ENCODE peak calls at places on chromosomes 2 and 18, in five cellular contexts. One of them, this sample, is unnamed.

GRCh38 chr18:37476182-37476581 is 89.4 kb downstream of the CELF4 start:
- DNase-seq in GM12891: peak; percentile 39
- DNase-seq in HepG2: peak; percentile 15
- DNase-seq in tibial nerve: no peak
- DNase-seq in transverse colon: peak; percentile 18
- DNase-seq in this sample: no peak

GRCh38 chr2:72083751-72084583 is 63.7 kb downstream of the CYP26B1 start:
- DNase-seq in GM12891: no peak
- DNase-seq in HepG2: no peak
- DNase-seq in tibial nerve: no peak
- DNase-seq in transverse colon: no peak
- DNase-seq in this sample: no peak

GRCh38 chr2:101655941-101656422 is 41.5 kb upstream of the MAP4K4 start:
- DNase-seq in GM12891: no peak
- DNase-seq in HepG2: peak; percentile 75
- DNase-seq in tibial nerve: no peak
- DNase-seq in transverse colon: no peak
- DNase-seq in this sample: no peak

GRCh38 chr2:71884303-71885042 is 263.2 kb downstream of the CYP26B1 start:
- DNase-seq in GM12891: no peak
- DNase-seq in HepG2: no peak
- DNase-seq in tibial nerve: peak; percentile 55
- DNase-seq in transverse colon: no peak
- DNase-seq in this sample: peak; percentile 47

GRCh38 chr2:64327510-64328414 is 126.2 kb upstream of the LGALSL start:
- DNase-seq in GM12891: no peak
- DNase-seq in HepG2: no peak
- DNase-seq in tibial nerve: peak; percentile 38
- DNase-seq in transverse colon: peak; percentile 33
- DNase-seq in this sample: no peak

GRCh38 chr2:40451926-40452605 is at the start of gene SLC8A1:
- DNase-seq in GM12891: peak; percentile 19
- DNase-seq in HepG2: no peak
- DNase-seq in tibial nerve: no peak
- DNase-seq in transverse colon: no peak
- DNase-seq in this sample: no peak

GRCh38 chr2:115880558-115880957 is 1438.1 kb downstream of the DPP10 start:
- DNase-seq in GM12891: no peak
- DNase-seq in HepG2: no peak
- DNase-seq in tibial nerve: no peak
- DNase-seq in transverse colon: no peak
- DNase-seq in this sample: no peak

GRCh38 chr2:38466849-38467767 is 90.0 kb upstream of the ATL2 start:
- DNase-seq in GM12891: no peak
- DNase-seq in HepG2: no peak
- DNase-seq in tibial nerve: peak; percentile 43
- DNase-seq in transverse colon: no peak
- DNase-seq in this sample: no peak

GRCh38 chr2:187581125-187581896 is 27.1 kb upstream of the TFPI start:
- DNase-seq in GM12891: no peak
- DNase-seq in HepG2: peak; percentile 59
- DNase-seq in tibial nerve: peak; percentile 51
- DNase-seq in transverse colon: no peak
- DNase-seq in this sample: no peak

GRCh38 chr2:46977899-46978298 is 62.3 kb upstream of the MCFD2 start:
- DNase-seq in GM12891: no peak
- DNase-seq in HepG2: no peak
- DNase-seq in tibial nerve: no peak
- DNase-seq in transverse colon: peak; percentile 37
- DNase-seq in this sample: no peak

GRCh38 chr2:128372621-128373341 is 54.1 kb upstream of the HS6ST1 start:
- DNase-seq in GM12891: no peak
- DNase-seq in HepG2: no peak
- DNase-seq in tibial nerve: no peak
- DNase-seq in transverse colon: no peak
- DNase-seq in this sample: no peak

GRCh38 chr2:62597323-62597722 is 91.3 kb upstream of the TMEM17 start:
- DNase-seq in GM12891: no peak
- DNase-seq in HepG2: no peak
- DNase-seq in tibial nerve: peak; percentile 25
- DNase-seq in transverse colon: no peak
- DNase-seq in this sample: no peak

GRCh38 chr2:79569048-79569447 is 56.2 kb downstream of the CTNNA2 start:
- DNase-seq in GM12891: no peak
- DNase-seq in HepG2: no peak
- DNase-seq in tibial nerve: no peak
- DNase-seq in transverse colon: no peak
- DNase-seq in this sample: no peak

GRCh38 chr2:136117909-136118818 is at the start of gene CXCR4:
- DNase-seq in GM12891: peak; percentile 69
- DNase-seq in HepG2: no peak
- DNase-seq in tibial nerve: peak; percentile 65
- DNase-seq in transverse colon: peak; percentile 83
- DNase-seq in this sample: peak; percentile 34

GRCh38 chr18:61820842-61821241 is 72.0 kb downstream of the RNF152 start:
- DNase-seq in GM12891: no peak
- DNase-seq in HepG2: no peak
- DNase-seq in tibial nerve: no peak
- DNase-seq in transverse colon: no peak
- DNase-seq in this sample: no peak

GRCh38 chr2:36695746-36696415 is 626 bp upstream of the VIT start:
- DNase-seq in GM12891: no peak
- DNase-seq in HepG2: no peak
- DNase-seq in tibial nerve: no peak
- DNase-seq in transverse colon: no peak
- DNase-seq in this sample: no peak

GRCh38 chr2:607709-608108 is 69.5 kb downstream of the TMEM18 start:
- DNase-seq in GM12891: no peak
- DNase-seq in HepG2: no peak
- DNase-seq in tibial nerve: no peak
- DNase-seq in transverse colon: no peak
- DNase-seq in this sample: no peak

GRCh38 chr2:40406485-40407289 is 45.2 kb downstream of the SLC8A1 start:
- DNase-seq in GM12891: no peak
- DNase-seq in HepG2: no peak
- DNase-seq in tibial nerve: no peak
- DNase-seq in transverse colon: no peak
- DNase-seq in this sample: no peak

GRCh38 chr2:75654012-75654411 is 7.4 kb downstream of the MRPL19 start:
- DNase-seq in GM12891: no peak
- DNase-seq in HepG2: no peak
- DNase-seq in tibial nerve: no peak
- DNase-seq in transverse colon: no peak
- DNase-seq in this sample: no peak

GRCh38 chr18:59814872-59815271 is 84.9 kb upstream of the PMAIP1 start:
- DNase-seq in GM12891: no peak
- DNase-seq in HepG2: no peak
- DNase-seq in tibial nerve: no peak
- DNase-seq in transverse colon: no peak
- DNase-seq in this sample: no peak

GRCh38 chr2:134582547-134582899 is 136.3 kb downstream of the TMEM163 start:
- DNase-seq in GM12891: no peak
- DNase-seq in HepG2: no peak
- DNase-seq in tibial nerve: no peak
- DNase-seq in transverse colon: no peak
- DNase-seq in this sample: no peak

GRCh38 chr18:43596106-43596712 is 318.9 kb upstream of the SYT4 start:
- DNase-seq in GM12891: peak; percentile 12
- DNase-seq in HepG2: peak; percentile 13
- DNase-seq in tibial nerve: no peak
- DNase-seq in transverse colon: no peak
- DNase-seq in this sample: no peak

GRCh38 chr2:215657844-215658243 is 222.0 kb upstream of the FN1 start:
- DNase-seq in GM12891: no peak
- DNase-seq in HepG2: no peak
- DNase-seq in tibial nerve: peak; percentile 25
- DNase-seq in transverse colon: no peak
- DNase-seq in this sample: no peak

GRCh38 chr2:27977623-27978312 is 87.2 kb downstream of the BABAM2 start:
- DNase-seq in GM12891: no peak
- DNase-seq in HepG2: peak; percentile 60
- DNase-seq in tibial nerve: no peak
- DNase-seq in transverse colon: no peak
- DNase-seq in this sample: no peak

GRCh38 chr2:17303054-17303453 is 215.2 kb downstream of the RAD51AP2 start:
- DNase-seq in GM12891: no peak
- DNase-seq in HepG2: no peak
- DNase-seq in tibial nerve: no peak
- DNase-seq in transverse colon: no peak
- DNase-seq in this sample: no peak

GRCh38 chr18:45110577-45111506 is 430.2 kb downstream of the SETBP1 start:
- DNase-seq in GM12891: no peak
- DNase-seq in HepG2: no peak
- DNase-seq in tibial nerve: peak; percentile 35
- DNase-seq in transverse colon: no peak
- DNase-seq in this sample: peak; percentile 38

GRCh38 chr2:228037915-228038314 is 143.6 kb downstream of the SPHKAP start:
- DNase-seq in GM12891: no peak
- DNase-seq in HepG2: no peak
- DNase-seq in tibial nerve: no peak
- DNase-seq in transverse colon: no peak
- DNase-seq in this sample: no peak

GRCh38 chr2:181697571-181697970 is 17.3 kb upstream of the NEUROD1 start:
- DNase-seq in GM12891: no peak
- DNase-seq in HepG2: no peak
- DNase-seq in tibial nerve: no peak
- DNase-seq in transverse colon: no peak
- DNase-seq in this sample: no peak

GRCh38 chr2:223601932-223602676 is at the start of gene SCG2:
- DNase-seq in GM12891: peak; percentile 13
- DNase-seq in HepG2: peak; percentile 42
- DNase-seq in tibial nerve: peak; percentile 51
- DNase-seq in transverse colon: peak; percentile 41
- DNase-seq in this sample: peak; percentile 90

GRCh38 chr2:186881644-186882043 is 32.7 kb upstream of the ZSWIM2 start:
- DNase-seq in GM12891: no peak
- DNase-seq in HepG2: no peak
- DNase-seq in tibial nerve: no peak
- DNase-seq in transverse colon: no peak
- DNase-seq in this sample: no peak

DNA sequence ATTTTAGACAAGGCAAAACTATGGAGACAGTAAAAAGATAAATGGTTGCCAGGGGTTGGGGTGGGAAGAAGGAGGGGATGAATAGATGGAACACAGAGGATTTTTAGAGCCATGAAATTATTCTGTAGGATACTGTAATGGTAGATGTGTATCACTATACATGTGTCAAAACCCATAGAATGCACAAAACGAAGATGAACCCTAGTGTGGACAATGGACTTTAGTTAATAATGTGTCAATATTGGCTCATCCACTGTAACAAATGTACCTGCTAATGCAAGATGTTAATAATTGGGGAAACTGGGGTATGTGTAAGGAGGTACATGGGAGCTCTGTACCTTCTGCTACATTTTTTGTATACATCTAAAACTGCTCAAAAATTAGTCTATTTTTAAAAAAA is 1.8 kb upstream of the CD302 start:
- DNase-seq in GM12891: no peak
- DNase-seq in HepG2: peak; percentile 64
- DNase-seq in tibial nerve: no peak
- DNase-seq in transverse colon: no peak
- DNase-seq in this sample: no peak
- TF ChIP-seq POLR2A in GM12891: no peak
- TF ChIP-seq POLR2A in HepG2: no peak
- TF ChIP-seq POLR2A in tibial nerve: no peak
- TF ChIP-seq POLR2A in transverse colon: no peak
- TF ChIP-seq POLR2A in this sample: no peak

GRCh38 chr18:35104391-35105051 is 63.3 kb downstream of the MAPRE2 start:
- DNase-seq in GM12891: no peak
- DNase-seq in HepG2: no peak
- DNase-seq in tibial nerve: no peak
- DNase-seq in transverse colon: no peak
- DNase-seq in this sample: no peak
- TF ChIP-seq POLR2A in GM12891: no peak
- TF ChIP-seq POLR2A in HepG2: no peak
- TF ChIP-seq POLR2A in tibial nerve: no peak
- TF ChIP-seq POLR2A in transverse colon: no peak
- TF ChIP-seq POLR2A in this sample: no peak

GRCh38 chr2:53818854-53819435 is 32.1 kb downstream of the ERLEC1 start:
- DNase-seq in GM12891: no peak
- DNase-seq in HepG2: no peak
- DNase-seq in tibial nerve: no peak
- DNase-seq in transverse colon: no peak
- DNase-seq in this sample: no peak

GRCh38 chr2:53821810-53822209 is 35.0 kb downstream of the ERLEC1 start:
- DNase-seq in GM12891: no peak
- DNase-seq in HepG2: no peak
- DNase-seq in tibial nerve: no peak
- DNase-seq in transverse colon: no peak
- DNase-seq in this sample: no peak

GRCh38 chr2:53820711-53821110 is 33.9 kb downstream of the ERLEC1 start:
- DNase-seq in GM12891: no peak
- DNase-seq in HepG2: no peak
- DNase-seq in tibial nerve: no peak
- DNase-seq in transverse colon: no peak
- DNase-seq in this sample: no peak

GRCh38 chr2:53820038-53820437 is 33.2 kb downstream of the ERLEC1 start:
- DNase-seq in GM12891: no peak
- DNase-seq in HepG2: no peak
- DNase-seq in tibial nerve: no peak
- DNase-seq in transverse colon: no peak
- DNase-seq in this sample: no peak

DNA sequence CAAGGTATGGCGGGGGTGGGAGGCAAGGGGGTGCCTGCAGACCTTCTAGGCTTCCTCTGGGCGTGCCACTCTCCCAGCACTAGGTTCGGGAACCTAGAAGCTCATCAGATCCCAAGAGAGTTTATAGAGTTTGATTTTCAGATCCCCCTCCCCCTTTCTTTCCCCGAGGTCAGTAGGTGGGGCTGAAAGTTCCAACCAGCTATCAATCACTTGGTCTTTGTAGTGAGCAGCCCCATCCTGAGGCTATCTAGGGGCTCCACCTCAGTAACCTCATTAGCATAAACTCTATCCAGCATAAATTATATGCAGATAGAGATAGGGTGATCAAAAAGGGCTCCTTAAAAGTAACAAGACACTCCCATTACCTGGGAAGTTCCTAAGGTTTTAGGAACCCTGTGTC is 32.8 kb downstream of the ERLEC1 start:
- DNase-seq in GM12891: no peak
- DNase-seq in HepG2: no peak
- DNase-seq in tibial nerve: no peak
- DNase-seq in transverse colon: no peak
- DNase-seq in this sample: no peak
- TF ChIP-seq POLR2A in GM12891: no peak
- TF ChIP-seq POLR2A in HepG2: no peak
- TF ChIP-seq POLR2A in tibial nerve: no peak
- TF ChIP-seq POLR2A in transverse colon: no peak
- TF ChIP-seq POLR2A in this sample: no peak

DNA sequence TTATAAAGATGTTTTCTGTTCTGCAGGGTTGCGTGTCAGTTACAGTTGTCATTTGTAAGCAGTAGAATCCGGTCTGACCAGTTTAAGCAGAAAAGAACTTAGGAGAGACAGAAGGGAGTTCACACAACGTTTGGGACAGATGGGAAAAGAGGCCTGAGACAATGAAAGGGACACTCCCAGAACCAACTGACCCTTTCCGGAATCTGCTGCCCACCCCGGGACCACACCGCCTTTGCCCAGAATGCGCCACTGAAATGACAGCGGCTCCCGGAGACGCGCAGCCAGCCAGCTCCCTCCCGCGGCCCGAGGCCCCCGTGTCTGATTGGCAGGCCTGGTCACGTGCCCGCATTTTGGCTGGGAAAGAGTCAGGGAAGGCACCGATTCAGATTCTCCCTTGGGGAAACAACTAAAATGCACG is 244.6 kb downstream of the BCL2 start:
- DNase-seq in GM12891: peak; percentile 30
- DNase-seq in HepG2: peak; percentile 12
- DNase-seq in tibial nerve: peak; percentile 75
- DNase-seq in transverse colon: peak; percentile 79
- DNase-seq in this sample: peak; percentile 95
- TF ChIP-seq POLR2A in GM12891: peak; percentile 51
- TF ChIP-seq POLR2A in HepG2: no peak
- TF ChIP-seq POLR2A in tibial nerve: peak; percentile 38
- TF ChIP-seq POLR2A in transverse colon: peak; percentile 30
- TF ChIP-seq POLR2A in this sample: no peak

This sample was measured in lower leg skin.